ENCODE peak calls at places on chromosomes 16 and 17, in eight cellular contexts. One of them, this sample, is unnamed.

GRCh38 chr17:49387374-49388289 is 25.6 kb upstream of the ZNF652 start:
- DNase-seq in ovary: no peak
- DNase-seq in stimulated activated CD4-positive, alpha-beta T cell treated with anti-CD3 and anti-CD28 coated beads, TNF-alpha, amount 100 ng/mL, for 48 hours: no peak
- DNase-seq in effector memory CD4-positive, alpha-beta T cell: no peak
- DNase-seq in renal cortical epithelial cell: no peak
- DNase-seq in colonic mucosa: no peak
- DNase-seq in GM20000: no peak
- DNase-seq in small intestine: no peak
- DNase-seq in this sample: no peak

GRCh38 chr16:977096-977701 is 4.4 kb upstream of the SOX8 start:
- DNase-seq in ovary: peak; percentile 53
- DNase-seq in stimulated activated CD4-positive, alpha-beta T cell treated with anti-CD3 and anti-CD28 coated beads, TNF-alpha, amount 100 ng/mL, for 48 hours: no peak
- DNase-seq in effector memory CD4-positive, alpha-beta T cell: no peak
- DNase-seq in renal cortical epithelial cell: no peak
- DNase-seq in colonic mucosa: no peak
- DNase-seq in GM20000: no peak
- DNase-seq in small intestine: no peak
- DNase-seq in this sample: no peak

GRCh38 chr16:2365397-2365796 is 24.9 kb upstream of the ABCA3 start:
- DNase-seq in ovary: no peak
- DNase-seq in stimulated activated CD4-positive, alpha-beta T cell treated with anti-CD3 and anti-CD28 coated beads, TNF-alpha, amount 100 ng/mL, for 48 hours: no peak
- DNase-seq in effector memory CD4-positive, alpha-beta T cell: no peak
- DNase-seq in renal cortical epithelial cell: no peak
- DNase-seq in colonic mucosa: no peak
- DNase-seq in GM20000: no peak
- DNase-seq in small intestine: no peak
- DNase-seq in this sample: no peak

GRCh38 chr17:76032073-76032779 is 5.1 kb upstream of the EVPL start:
- DNase-seq in ovary: no peak
- DNase-seq in stimulated activated CD4-positive, alpha-beta T cell treated with anti-CD3 and anti-CD28 coated beads, TNF-alpha, amount 100 ng/mL, for 48 hours: no peak
- DNase-seq in effector memory CD4-positive, alpha-beta T cell: no peak
- DNase-seq in renal cortical epithelial cell: no peak
- DNase-seq in colonic mucosa: no peak
- DNase-seq in GM20000: no peak
- DNase-seq in small intestine: peak; percentile 37
- DNase-seq in this sample: no peak

GRCh38 chr16:57279780-57280638 is 4.5 kb downstream of the PLLP start:
- DNase-seq in ovary: no peak
- DNase-seq in stimulated activated CD4-positive, alpha-beta T cell treated with anti-CD3 and anti-CD28 coated beads, TNF-alpha, amount 100 ng/mL, for 48 hours: no peak
- DNase-seq in effector memory CD4-positive, alpha-beta T cell: no peak
- DNase-seq in renal cortical epithelial cell: no peak
- DNase-seq in colonic mucosa: peak; percentile 54
- DNase-seq in GM20000: no peak
- DNase-seq in small intestine: peak; percentile 81
- DNase-seq in this sample: no peak

GRCh38 chr16:47664653-47665325 is 203.7 kb downstream of the PHKB start:
- DNase-seq in ovary: no peak
- DNase-seq in stimulated activated CD4-positive, alpha-beta T cell treated with anti-CD3 and anti-CD28 coated beads, TNF-alpha, amount 100 ng/mL, for 48 hours: no peak
- DNase-seq in effector memory CD4-positive, alpha-beta T cell: no peak
- DNase-seq in renal cortical epithelial cell: peak; percentile 65
- DNase-seq in colonic mucosa: peak; percentile 68
- DNase-seq in GM20000: no peak
- DNase-seq in small intestine: peak; percentile 51
- DNase-seq in this sample: no peak

GRCh38 chr16:380837-381787 is 666 bp downstream of the PGAP6 start:
- DNase-seq in ovary: peak; percentile 62
- DNase-seq in stimulated activated CD4-positive, alpha-beta T cell treated with anti-CD3 and anti-CD28 coated beads, TNF-alpha, amount 100 ng/mL, for 48 hours: no peak
- DNase-seq in effector memory CD4-positive, alpha-beta T cell: no peak
- DNase-seq in renal cortical epithelial cell: no peak
- DNase-seq in colonic mucosa: peak; percentile 55
- DNase-seq in GM20000: peak; percentile 65
- DNase-seq in small intestine: peak; percentile 56
- DNase-seq in this sample: no peak

GRCh38 chr16:89187337-89188063 is 12.8 kb downstream of the SLC22A31 start:
- DNase-seq in ovary: no peak
- DNase-seq in stimulated activated CD4-positive, alpha-beta T cell treated with anti-CD3 and anti-CD28 coated beads, TNF-alpha, amount 100 ng/mL, for 48 hours: no peak
- DNase-seq in effector memory CD4-positive, alpha-beta T cell: peak; percentile 18
- DNase-seq in renal cortical epithelial cell: no peak
- DNase-seq in colonic mucosa: no peak
- DNase-seq in GM20000: no peak
- DNase-seq in small intestine: no peak
- DNase-seq in this sample: no peak

GRCh38 chr16:85422374-85423185 is 190.5 kb upstream of the GSE1 start:
- DNase-seq in ovary: peak; percentile 32
- DNase-seq in stimulated activated CD4-positive, alpha-beta T cell treated with anti-CD3 and anti-CD28 coated beads, TNF-alpha, amount 100 ng/mL, for 48 hours: no peak
- DNase-seq in effector memory CD4-positive, alpha-beta T cell: no peak
- DNase-seq in renal cortical epithelial cell: peak; percentile 59
- DNase-seq in colonic mucosa: peak; percentile 93
- DNase-seq in GM20000: no peak
- DNase-seq in small intestine: peak; percentile 97
- DNase-seq in this sample: no peak

GRCh38 chr17:11583306-11583992 is 14.8 kb upstream of the DNAH9 start:
- DNase-seq in ovary: no peak
- DNase-seq in stimulated activated CD4-positive, alpha-beta T cell treated with anti-CD3 and anti-CD28 coated beads, TNF-alpha, amount 100 ng/mL, for 48 hours: no peak
- DNase-seq in effector memory CD4-positive, alpha-beta T cell: no peak
- DNase-seq in renal cortical epithelial cell: no peak
- DNase-seq in colonic mucosa: no peak
- DNase-seq in GM20000: no peak
- DNase-seq in small intestine: no peak
- DNase-seq in this sample: no peak

GRCh38 chr17:948284-948852 is 31.2 kb downstream of the NXN start:
- DNase-seq in ovary: no peak
- DNase-seq in stimulated activated CD4-positive, alpha-beta T cell treated with anti-CD3 and anti-CD28 coated beads, TNF-alpha, amount 100 ng/mL, for 48 hours: no peak
- DNase-seq in effector memory CD4-positive, alpha-beta T cell: no peak
- DNase-seq in renal cortical epithelial cell: peak; percentile 65
- DNase-seq in colonic mucosa: no peak
- DNase-seq in GM20000: no peak
- DNase-seq in small intestine: no peak
- DNase-seq in this sample: no peak

GRCh38 chr17:80704381-80704819 is 159.8 kb downstream of the RPTOR start:
- DNase-seq in ovary: no peak
- DNase-seq in stimulated activated CD4-positive, alpha-beta T cell treated with anti-CD3 and anti-CD28 coated beads, TNF-alpha, amount 100 ng/mL, for 48 hours: no peak
- DNase-seq in effector memory CD4-positive, alpha-beta T cell: no peak
- DNase-seq in renal cortical epithelial cell: no peak
- DNase-seq in colonic mucosa: no peak
- DNase-seq in GM20000: no peak
- DNase-seq in small intestine: no peak
- DNase-seq in this sample: no peak

GRCh38 chr17:19833914-19834313 is 33.8 kb downstream of the ULK2 start:
- DNase-seq in ovary: no peak
- DNase-seq in stimulated activated CD4-positive, alpha-beta T cell treated with anti-CD3 and anti-CD28 coated beads, TNF-alpha, amount 100 ng/mL, for 48 hours: no peak
- DNase-seq in effector memory CD4-positive, alpha-beta T cell: no peak
- DNase-seq in renal cortical epithelial cell: peak; percentile 18
- DNase-seq in colonic mucosa: no peak
- DNase-seq in GM20000: no peak
- DNase-seq in small intestine: no peak
- DNase-seq in this sample: no peak

GRCh38 chr17:79080349-79080748 is 5.7 kb downstream of the ENGASE start:
- DNase-seq in ovary: no peak
- DNase-seq in stimulated activated CD4-positive, alpha-beta T cell treated with anti-CD3 and anti-CD28 coated beads, TNF-alpha, amount 100 ng/mL, for 48 hours: no peak
- DNase-seq in effector memory CD4-positive, alpha-beta T cell: no peak
- DNase-seq in renal cortical epithelial cell: no peak
- DNase-seq in colonic mucosa: no peak
- DNase-seq in GM20000: no peak
- DNase-seq in small intestine: no peak
- DNase-seq in this sample: no peak

GRCh38 chr17:1605681-1606351 is 22.8 kb downstream of the SLC43A2 start:
- DNase-seq in ovary: peak; percentile 39
- DNase-seq in stimulated activated CD4-positive, alpha-beta T cell treated with anti-CD3 and anti-CD28 coated beads, TNF-alpha, amount 100 ng/mL, for 48 hours: no peak
- DNase-seq in effector memory CD4-positive, alpha-beta T cell: no peak
- DNase-seq in renal cortical epithelial cell: peak; percentile 53
- DNase-seq in colonic mucosa: no peak
- DNase-seq in GM20000: no peak
- DNase-seq in small intestine: no peak
- DNase-seq in this sample: no peak

GRCh38 chr17:16486373-16487250 is 5.4 kb downstream of the LRRC75A start:
- DNase-seq in ovary: peak; percentile 73
- DNase-seq in stimulated activated CD4-positive, alpha-beta T cell treated with anti-CD3 and anti-CD28 coated beads, TNF-alpha, amount 100 ng/mL, for 48 hours: no peak
- DNase-seq in effector memory CD4-positive, alpha-beta T cell: no peak
- DNase-seq in renal cortical epithelial cell: peak; percentile 87
- DNase-seq in colonic mucosa: peak; percentile 97
- DNase-seq in GM20000: no peak
- DNase-seq in small intestine: peak; percentile 99
- DNase-seq in this sample: no peak

GRCh38 chr16:17607075-17607509 is 136.3 kb upstream of the XYLT1 start:
- DNase-seq in ovary: no peak
- DNase-seq in stimulated activated CD4-positive, alpha-beta T cell treated with anti-CD3 and anti-CD28 coated beads, TNF-alpha, amount 100 ng/mL, for 48 hours: no peak
- DNase-seq in effector memory CD4-positive, alpha-beta T cell: no peak
- DNase-seq in renal cortical epithelial cell: no peak
- DNase-seq in colonic mucosa: no peak
- DNase-seq in GM20000: no peak
- DNase-seq in small intestine: peak; percentile 4
- DNase-seq in this sample: no peak

GRCh38 chr16:49625311-49626035 is 230.4 kb downstream of the ZNF423 start:
- DNase-seq in ovary: no peak
- DNase-seq in stimulated activated CD4-positive, alpha-beta T cell treated with anti-CD3 and anti-CD28 coated beads, TNF-alpha, amount 100 ng/mL, for 48 hours: no peak
- DNase-seq in effector memory CD4-positive, alpha-beta T cell: no peak
- DNase-seq in renal cortical epithelial cell: no peak
- DNase-seq in colonic mucosa: no peak
- DNase-seq in GM20000: no peak
- DNase-seq in small intestine: no peak
- DNase-seq in this sample: no peak

GRCh38 chr17:28345420-28346198 is 10.0 kb downstream of the TNFAIP1 start:
- DNase-seq in ovary: no peak
- DNase-seq in stimulated activated CD4-positive, alpha-beta T cell treated with anti-CD3 and anti-CD28 coated beads, TNF-alpha, amount 100 ng/mL, for 48 hours: no peak
- DNase-seq in effector memory CD4-positive, alpha-beta T cell: no peak
- DNase-seq in renal cortical epithelial cell: peak; percentile 44
- DNase-seq in colonic mucosa: no peak
- DNase-seq in GM20000: no peak
- DNase-seq in small intestine: no peak
- DNase-seq in this sample: no peak

GRCh38 chr17:72118588-72119279 is 2.1 kb upstream of the SOX9 start:
- DNase-seq in ovary: no peak
- DNase-seq in stimulated activated CD4-positive, alpha-beta T cell treated with anti-CD3 and anti-CD28 coated beads, TNF-alpha, amount 100 ng/mL, for 48 hours: no peak
- DNase-seq in effector memory CD4-positive, alpha-beta T cell: no peak
- DNase-seq in renal cortical epithelial cell: peak; percentile 75
- DNase-seq in colonic mucosa: peak; percentile 89
- DNase-seq in GM20000: peak; percentile 60
- DNase-seq in small intestine: peak; percentile 84
- DNase-seq in this sample: no peak

GRCh38 chr16:81005644-81006471 is 827 bp downstream of the CMC2 start:
- DNase-seq in ovary: peak; percentile 40
- DNase-seq in stimulated activated CD4-positive, alpha-beta T cell treated with anti-CD3 and anti-CD28 coated beads, TNF-alpha, amount 100 ng/mL, for 48 hours: no peak
- DNase-seq in effector memory CD4-positive, alpha-beta T cell: no peak
- DNase-seq in renal cortical epithelial cell: peak; percentile 28
- DNase-seq in colonic mucosa: peak; percentile 83
- DNase-seq in GM20000: no peak
- DNase-seq in small intestine: peak; percentile 78
- DNase-seq in this sample: no peak

GRCh38 chr17:38916771-38917170 is 8.6 kb upstream of the LASP1NB start:
- DNase-seq in ovary: no peak
- DNase-seq in stimulated activated CD4-positive, alpha-beta T cell treated with anti-CD3 and anti-CD28 coated beads, TNF-alpha, amount 100 ng/mL, for 48 hours: no peak
- DNase-seq in effector memory CD4-positive, alpha-beta T cell: no peak
- DNase-seq in renal cortical epithelial cell: no peak
- DNase-seq in colonic mucosa: no peak
- DNase-seq in GM20000: no peak
- DNase-seq in small intestine: peak; percentile 36
- DNase-seq in this sample: no peak

GRCh38 chr17:14451729-14452191 is 150.9 kb downstream of the HS3ST3B1 start:
- DNase-seq in ovary: no peak
- DNase-seq in stimulated activated CD4-positive, alpha-beta T cell treated with anti-CD3 and anti-CD28 coated beads, TNF-alpha, amount 100 ng/mL, for 48 hours: no peak
- DNase-seq in effector memory CD4-positive, alpha-beta T cell: no peak
- DNase-seq in renal cortical epithelial cell: no peak
- DNase-seq in colonic mucosa: no peak
- DNase-seq in GM20000: no peak
- DNase-seq in small intestine: no peak
- DNase-seq in this sample: no peak

GRCh38 chr17:2025622-2026309 is 632 bp upstream of the RTN4RL1 start:
- DNase-seq in ovary: peak; percentile 81
- DNase-seq in stimulated activated CD4-positive, alpha-beta T cell treated with anti-CD3 and anti-CD28 coated beads, TNF-alpha, amount 100 ng/mL, for 48 hours: no peak
- DNase-seq in effector memory CD4-positive, alpha-beta T cell: no peak
- DNase-seq in renal cortical epithelial cell: peak; percentile 37
- DNase-seq in colonic mucosa: peak; percentile 76
- DNase-seq in GM20000: peak; percentile 68
- DNase-seq in small intestine: peak; percentile 73
- DNase-seq in this sample: no peak

GRCh38 chr17:40283662-40284061 is 4.0 kb upstream of the CDC6 start:
- DNase-seq in ovary: no peak
- DNase-seq in stimulated activated CD4-positive, alpha-beta T cell treated with anti-CD3 and anti-CD28 coated beads, TNF-alpha, amount 100 ng/mL, for 48 hours: no peak
- DNase-seq in effector memory CD4-positive, alpha-beta T cell: no peak
- DNase-seq in renal cortical epithelial cell: peak; percentile 99
- DNase-seq in colonic mucosa: peak; percentile 40
- DNase-seq in GM20000: peak; percentile 40
- DNase-seq in small intestine: peak; percentile 96
- DNase-seq in this sample: no peak

GRCh38 chr17:36877774-36878173 is 59.5 kb upstream of the LHX1 start:
- DNase-seq in ovary: no peak
- DNase-seq in stimulated activated CD4-positive, alpha-beta T cell treated with anti-CD3 and anti-CD28 coated beads, TNF-alpha, amount 100 ng/mL, for 48 hours: no peak
- DNase-seq in effector memory CD4-positive, alpha-beta T cell: no peak
- DNase-seq in renal cortical epithelial cell: peak; percentile 25
- DNase-seq in colonic mucosa: no peak
- DNase-seq in GM20000: no peak
- DNase-seq in small intestine: no peak
- DNase-seq in this sample: no peak

GRCh38 chr16:3745751-3746355 is 28.5 kb upstream of the TRAP1 start:
- DNase-seq in ovary: no peak
- DNase-seq in stimulated activated CD4-positive, alpha-beta T cell treated with anti-CD3 and anti-CD28 coated beads, TNF-alpha, amount 100 ng/mL, for 48 hours: no peak
- DNase-seq in effector memory CD4-positive, alpha-beta T cell: no peak
- DNase-seq in renal cortical epithelial cell: no peak
- DNase-seq in colonic mucosa: no peak
- DNase-seq in GM20000: no peak
- DNase-seq in small intestine: no peak
- DNase-seq in this sample: no peak

GRCh38 chr17:82697808-82698064 is 762 bp downstream of the RAB40B start:
- DNase-seq in ovary: no peak
- DNase-seq in stimulated activated CD4-positive, alpha-beta T cell treated with anti-CD3 and anti-CD28 coated beads, TNF-alpha, amount 100 ng/mL, for 48 hours: no peak
- DNase-seq in effector memory CD4-positive, alpha-beta T cell: no peak
- DNase-seq in renal cortical epithelial cell: no peak
- DNase-seq in colonic mucosa: no peak
- DNase-seq in GM20000: no peak
- DNase-seq in small intestine: no peak
- DNase-seq in this sample: no peak

GRCh38 chr17:35094902-35095301 is 24.8 kb downstream of the RAD51D start:
- DNase-seq in ovary: no peak
- DNase-seq in stimulated activated CD4-positive, alpha-beta T cell treated with anti-CD3 and anti-CD28 coated beads, TNF-alpha, amount 100 ng/mL, for 48 hours: no peak
- DNase-seq in effector memory CD4-positive, alpha-beta T cell: no peak
- DNase-seq in renal cortical epithelial cell: peak; percentile 93
- DNase-seq in colonic mucosa: no peak
- DNase-seq in GM20000: no peak
- DNase-seq in small intestine: no peak
- DNase-seq in this sample: no peak

GRCh38 chr16:22685162-22685830 is 128.7 kb upstream of the HS3ST2 start:
- DNase-seq in ovary: no peak
- DNase-seq in stimulated activated CD4-positive, alpha-beta T cell treated with anti-CD3 and anti-CD28 coated beads, TNF-alpha, amount 100 ng/mL, for 48 hours: no peak
- DNase-seq in effector memory CD4-positive, alpha-beta T cell: no peak
- DNase-seq in renal cortical epithelial cell: peak; percentile 16
- DNase-seq in colonic mucosa: peak; percentile 27
- DNase-seq in GM20000: no peak
- DNase-seq in small intestine: peak; percentile 25
- DNase-seq in this sample: no peak

GRCh38 chr17:45722161-45722560 is 62.0 kb upstream of the CRHR1 start:
- DNase-seq in ovary: no peak
- DNase-seq in stimulated activated CD4-positive, alpha-beta T cell treated with anti-CD3 and anti-CD28 coated beads, TNF-alpha, amount 100 ng/mL, for 48 hours: no peak
- DNase-seq in effector memory CD4-positive, alpha-beta T cell: no peak
- DNase-seq in renal cortical epithelial cell: no peak
- DNase-seq in colonic mucosa: no peak
- DNase-seq in GM20000: no peak
- DNase-seq in small intestine: no peak
- DNase-seq in this sample: no peak

GRCh38 chr17:46908352-46908751 is 14.6 kb upstream of the GOSR2 start:
- DNase-seq in ovary: no peak
- DNase-seq in stimulated activated CD4-positive, alpha-beta T cell treated with anti-CD3 and anti-CD28 coated beads, TNF-alpha, amount 100 ng/mL, for 48 hours: no peak
- DNase-seq in effector memory CD4-positive, alpha-beta T cell: no peak
- DNase-seq in renal cortical epithelial cell: no peak
- DNase-seq in colonic mucosa: no peak
- DNase-seq in GM20000: no peak
- DNase-seq in small intestine: no peak
- DNase-seq in this sample: no peak

GRCh38 chr17:40112718-40113109 is 9.1 kb upstream of the MSL1 start:
- DNase-seq in ovary: peak; percentile 46
- DNase-seq in stimulated activated CD4-positive, alpha-beta T cell treated with anti-CD3 and anti-CD28 coated beads, TNF-alpha, amount 100 ng/mL, for 48 hours: no peak
- DNase-seq in effector memory CD4-positive, alpha-beta T cell: no peak
- DNase-seq in renal cortical epithelial cell: no peak
- DNase-seq in colonic mucosa: no peak
- DNase-seq in GM20000: no peak
- DNase-seq in small intestine: no peak
- DNase-seq in this sample: no peak